ENCODE peak calls at places on chromosomes 16 and 17, in seven cellular contexts. One of them, this sample, is unnamed.

GRCh38 chr16:53091508-53092211 is 36.9 kb downstream of the CHD9 start:
- DNase-seq in ascending aorta: peak
- DNase-seq in GM13976: peak
- DNase-seq in DMS 273 treated with DMSO at 0.1 percent for 48 hours: peak
- DNase-seq in EH: peak
- DNase-seq in stimulated activated CD8-positive, alpha-beta memory T cell treated with anti-CD3 and anti-CD28 coated beads, Interleukin-7, amount 100 ng/mL, for 24 hours: no peak
- DNase-seq in endodermal cell: peak
- DNase-seq in this sample: peak

GRCh38 chr16:50573947-50574751 is 26.0 kb downstream of the NKD1 start:
- DNase-seq in ascending aorta: peak
- DNase-seq in GM13976: no peak
- DNase-seq in DMS 273 treated with DMSO at 0.1 percent for 48 hours: no peak
- DNase-seq in EH: no peak
- DNase-seq in stimulated activated CD8-positive, alpha-beta memory T cell treated with anti-CD3 and anti-CD28 coated beads, Interleukin-7, amount 100 ng/mL, for 24 hours: no peak
- DNase-seq in endodermal cell: no peak
- DNase-seq in this sample: no peak

GRCh38 chr16:85432606-85433005 is 180.5 kb upstream of the GSE1 start:
- DNase-seq in ascending aorta: no peak
- DNase-seq in GM13976: no peak
- DNase-seq in DMS 273 treated with DMSO at 0.1 percent for 48 hours: no peak
- DNase-seq in EH: no peak
- DNase-seq in stimulated activated CD8-positive, alpha-beta memory T cell treated with anti-CD3 and anti-CD28 coated beads, Interleukin-7, amount 100 ng/mL, for 24 hours: no peak
- DNase-seq in endodermal cell: no peak
- DNase-seq in this sample: no peak

GRCh38 chr17:79146562-79146961 is 71.9 kb downstream of the ENGASE start:
- DNase-seq in ascending aorta: no peak
- DNase-seq in GM13976: no peak
- DNase-seq in DMS 273 treated with DMSO at 0.1 percent for 48 hours: no peak
- DNase-seq in EH: no peak
- DNase-seq in stimulated activated CD8-positive, alpha-beta memory T cell treated with anti-CD3 and anti-CD28 coated beads, Interleukin-7, amount 100 ng/mL, for 24 hours: no peak
- DNase-seq in endodermal cell: no peak
- DNase-seq in this sample: no peak

GRCh38 chr17:57834146-57834741 is 15.6 kb downstream of the MRPS23 start:
- DNase-seq in ascending aorta: peak
- DNase-seq in GM13976: no peak
- DNase-seq in DMS 273 treated with DMSO at 0.1 percent for 48 hours: no peak
- DNase-seq in EH: no peak
- DNase-seq in stimulated activated CD8-positive, alpha-beta memory T cell treated with anti-CD3 and anti-CD28 coated beads, Interleukin-7, amount 100 ng/mL, for 24 hours: no peak
- DNase-seq in endodermal cell: peak
- DNase-seq in this sample: no peak

GRCh38 chr16:27762441-27762840 is 212.5 kb downstream of the KATNIP start:
- DNase-seq in ascending aorta: no peak
- DNase-seq in GM13976: no peak
- DNase-seq in DMS 273 treated with DMSO at 0.1 percent for 48 hours: no peak
- DNase-seq in EH: peak
- DNase-seq in stimulated activated CD8-positive, alpha-beta memory T cell treated with anti-CD3 and anti-CD28 coated beads, Interleukin-7, amount 100 ng/mL, for 24 hours: no peak
- DNase-seq in endodermal cell: no peak
- DNase-seq in this sample: no peak

GRCh38 chr17:6996256-6997111 is 635 bp downstream of the ALOX12 start:
- DNase-seq in ascending aorta: no peak
- DNase-seq in GM13976: no peak
- DNase-seq in DMS 273 treated with DMSO at 0.1 percent for 48 hours: no peak
- DNase-seq in EH: no peak
- DNase-seq in stimulated activated CD8-positive, alpha-beta memory T cell treated with anti-CD3 and anti-CD28 coated beads, Interleukin-7, amount 100 ng/mL, for 24 hours: no peak
- DNase-seq in endodermal cell: peak
- DNase-seq in this sample: no peak

GRCh38 chr16:85683363-85683762 is 5.4 kb downstream of the GINS2 start:
- DNase-seq in ascending aorta: no peak
- DNase-seq in GM13976: no peak
- DNase-seq in DMS 273 treated with DMSO at 0.1 percent for 48 hours: no peak
- DNase-seq in EH: no peak
- DNase-seq in stimulated activated CD8-positive, alpha-beta memory T cell treated with anti-CD3 and anti-CD28 coated beads, Interleukin-7, amount 100 ng/mL, for 24 hours: no peak
- DNase-seq in endodermal cell: no peak
- DNase-seq in this sample: no peak

GRCh38 chr16:88459366-88460055 is 6.4 kb downstream of the ZFPM1 start:
- DNase-seq in ascending aorta: no peak
- DNase-seq in GM13976: no peak
- DNase-seq in DMS 273 treated with DMSO at 0.1 percent for 48 hours: no peak
- DNase-seq in EH: no peak
- DNase-seq in stimulated activated CD8-positive, alpha-beta memory T cell treated with anti-CD3 and anti-CD28 coated beads, Interleukin-7, amount 100 ng/mL, for 24 hours: no peak
- DNase-seq in endodermal cell: no peak
- DNase-seq in this sample: no peak

GRCh38 chr16:22375117-22375962 is 921 bp upstream of the CDR2 start:
- DNase-seq in ascending aorta: no peak
- DNase-seq in GM13976: no peak
- DNase-seq in DMS 273 treated with DMSO at 0.1 percent for 48 hours: no peak
- DNase-seq in EH: no peak
- DNase-seq in stimulated activated CD8-positive, alpha-beta memory T cell treated with anti-CD3 and anti-CD28 coated beads, Interleukin-7, amount 100 ng/mL, for 24 hours: no peak
- DNase-seq in endodermal cell: no peak
- DNase-seq in this sample: no peak

GRCh38 chr17:80647746-80648145 is 103.1 kb downstream of the RPTOR start:
- DNase-seq in ascending aorta: no peak
- DNase-seq in GM13976: no peak
- DNase-seq in DMS 273 treated with DMSO at 0.1 percent for 48 hours: no peak
- DNase-seq in EH: peak
- DNase-seq in stimulated activated CD8-positive, alpha-beta memory T cell treated with anti-CD3 and anti-CD28 coated beads, Interleukin-7, amount 100 ng/mL, for 24 hours: no peak
- DNase-seq in endodermal cell: no peak
- DNase-seq in this sample: no peak

GRCh38 chr17:3732171-3732570 is 8.5 kb downstream of the HASPIN start:
- DNase-seq in ascending aorta: no peak
- DNase-seq in GM13976: peak
- DNase-seq in DMS 273 treated with DMSO at 0.1 percent for 48 hours: no peak
- DNase-seq in EH: peak
- DNase-seq in stimulated activated CD8-positive, alpha-beta memory T cell treated with anti-CD3 and anti-CD28 coated beads, Interleukin-7, amount 100 ng/mL, for 24 hours: no peak
- DNase-seq in endodermal cell: peak
- DNase-seq in this sample: peak

GRCh38 chr16:9099131-9099625 is 7.7 kb downstream of the HAPSTR1 start:
- DNase-seq in ascending aorta: no peak
- DNase-seq in GM13976: no peak
- DNase-seq in DMS 273 treated with DMSO at 0.1 percent for 48 hours: no peak
- DNase-seq in EH: peak
- DNase-seq in stimulated activated CD8-positive, alpha-beta memory T cell treated with anti-CD3 and anti-CD28 coated beads, Interleukin-7, amount 100 ng/mL, for 24 hours: no peak
- DNase-seq in endodermal cell: peak
- DNase-seq in this sample: peak

GRCh38 chr16:4544483-4544882 is 5.9 kb upstream of the CDIP1 start:
- DNase-seq in ascending aorta: no peak
- DNase-seq in GM13976: no peak
- DNase-seq in DMS 273 treated with DMSO at 0.1 percent for 48 hours: no peak
- DNase-seq in EH: no peak
- DNase-seq in stimulated activated CD8-positive, alpha-beta memory T cell treated with anti-CD3 and anti-CD28 coated beads, Interleukin-7, amount 100 ng/mL, for 24 hours: no peak
- DNase-seq in endodermal cell: no peak
- DNase-seq in this sample: no peak

GRCh38 chr17:21549107-21549687 is 143.1 kb upstream of the KCNJ18 start:
- DNase-seq in ascending aorta: no peak
- DNase-seq in GM13976: no peak
- DNase-seq in DMS 273 treated with DMSO at 0.1 percent for 48 hours: no peak
- DNase-seq in EH: peak
- DNase-seq in stimulated activated CD8-positive, alpha-beta memory T cell treated with anti-CD3 and anti-CD28 coated beads, Interleukin-7, amount 100 ng/mL, for 24 hours: no peak
- DNase-seq in endodermal cell: no peak
- DNase-seq in this sample: no peak

GRCh38 chr16:90072442-90073105 is 4.6 kb downstream of the PRDM7 start:
- DNase-seq in ascending aorta: no peak
- DNase-seq in GM13976: no peak
- DNase-seq in DMS 273 treated with DMSO at 0.1 percent for 48 hours: no peak
- DNase-seq in EH: no peak
- DNase-seq in stimulated activated CD8-positive, alpha-beta memory T cell treated with anti-CD3 and anti-CD28 coated beads, Interleukin-7, amount 100 ng/mL, for 24 hours: no peak
- DNase-seq in endodermal cell: no peak
- DNase-seq in this sample: no peak

GRCh38 chr16:65176603-65177002 is 54.7 kb upstream of the CDH11 start:
- DNase-seq in ascending aorta: no peak
- DNase-seq in GM13976: no peak
- DNase-seq in DMS 273 treated with DMSO at 0.1 percent for 48 hours: no peak
- DNase-seq in EH: peak
- DNase-seq in stimulated activated CD8-positive, alpha-beta memory T cell treated with anti-CD3 and anti-CD28 coated beads, Interleukin-7, amount 100 ng/mL, for 24 hours: no peak
- DNase-seq in endodermal cell: no peak
- DNase-seq in this sample: no peak

GRCh38 chr16:72996291-72997062 is 51.5 kb downstream of the ZFHX3 start:
- DNase-seq in ascending aorta: peak
- DNase-seq in GM13976: no peak
- DNase-seq in DMS 273 treated with DMSO at 0.1 percent for 48 hours: no peak
- DNase-seq in EH: no peak
- DNase-seq in stimulated activated CD8-positive, alpha-beta memory T cell treated with anti-CD3 and anti-CD28 coated beads, Interleukin-7, amount 100 ng/mL, for 24 hours: no peak
- DNase-seq in endodermal cell: no peak
- DNase-seq in this sample: no peak

GRCh38 chr17:50931003-50931878 is 65.1 kb upstream of the TOB1 start:
- DNase-seq in ascending aorta: peak
- DNase-seq in GM13976: peak
- DNase-seq in DMS 273 treated with DMSO at 0.1 percent for 48 hours: peak
- DNase-seq in EH: peak
- DNase-seq in stimulated activated CD8-positive, alpha-beta memory T cell treated with anti-CD3 and anti-CD28 coated beads, Interleukin-7, amount 100 ng/mL, for 24 hours: no peak
- DNase-seq in endodermal cell: peak
- DNase-seq in this sample: peak

GRCh38 chr17:73616873-73617430 is 27.3 kb downstream of the SDK2 start:
- DNase-seq in ascending aorta: no peak
- DNase-seq in GM13976: no peak
- DNase-seq in DMS 273 treated with DMSO at 0.1 percent for 48 hours: no peak
- DNase-seq in EH: no peak
- DNase-seq in stimulated activated CD8-positive, alpha-beta memory T cell treated with anti-CD3 and anti-CD28 coated beads, Interleukin-7, amount 100 ng/mL, for 24 hours: no peak
- DNase-seq in endodermal cell: no peak
- DNase-seq in this sample: no peak

GRCh38 chr17:9728564-9728963 is 62.8 kb downstream of the DHRS7C start:
- DNase-seq in ascending aorta: no peak
- DNase-seq in GM13976: no peak
- DNase-seq in DMS 273 treated with DMSO at 0.1 percent for 48 hours: no peak
- DNase-seq in EH: no peak
- DNase-seq in stimulated activated CD8-positive, alpha-beta memory T cell treated with anti-CD3 and anti-CD28 coated beads, Interleukin-7, amount 100 ng/mL, for 24 hours: no peak
- DNase-seq in endodermal cell: no peak
- DNase-seq in this sample: no peak

GRCh38 chr16:14015948-14016347 is 55.2 kb upstream of the MRTFB start:
- DNase-seq in ascending aorta: peak
- DNase-seq in GM13976: no peak
- DNase-seq in DMS 273 treated with DMSO at 0.1 percent for 48 hours: peak
- DNase-seq in EH: peak
- DNase-seq in stimulated activated CD8-positive, alpha-beta memory T cell treated with anti-CD3 and anti-CD28 coated beads, Interleukin-7, amount 100 ng/mL, for 24 hours: no peak
- DNase-seq in endodermal cell: no peak
- DNase-seq in this sample: no peak

GRCh38 chr17:2500446-2500845 is 11.2 kb downstream of the METTL16 start:
- DNase-seq in ascending aorta: no peak
- DNase-seq in GM13976: no peak
- DNase-seq in DMS 273 treated with DMSO at 0.1 percent for 48 hours: no peak
- DNase-seq in EH: peak
- DNase-seq in stimulated activated CD8-positive, alpha-beta memory T cell treated with anti-CD3 and anti-CD28 coated beads, Interleukin-7, amount 100 ng/mL, for 24 hours: no peak
- DNase-seq in endodermal cell: peak
- DNase-seq in this sample: no peak